ENCODE peak calls at places on chromosomes 6 and 20, in nine cellular contexts. V, N, R, X, J, E, S, B and W are unnamed samples.

GRCh38 chr6:110287462-110288341 is 70.4 kb downstream of the METTL24 start:
- DNase-seq in V (no peak), N (no peak), R (no peak), X (no peak), J (no peak), E (no peak), S (no peak), B (no peak), W (no peak)

GRCh38 chr6:113659762-113660404 is 197.3 kb upstream of the MARCKS start:
- DNase-seq in V (no peak), N (no peak), R (no peak), X (no peak), J (no peak), E (no peak), S (no peak), B (no peak), W (no peak)

GRCh38 chr20:10362674-10363073 is 71.3 kb downstream of the MKKS start:
- DNase-seq in V (no peak), N (no peak), R (no peak), X (no peak), J (no peak), E (no peak), S (no peak), B (no peak), W (no peak)

GRCh38 chr6:21739838-21740237 is 146.3 kb downstream of the SOX4 start:
- DNase-seq in V (no peak), N (no peak), R (no peak), X (no peak), J (no peak), E (no peak), S (no peak), B (no peak), W (no peak)

GRCh38 chr6:104540743-104541142 is 319.0 kb downstream of the HACE1 start:
- DNase-seq in V (no peak), N (no peak), R (no peak), X (no peak), J (no peak), E (no peak), S (peak; percentile 44), B (no peak), W (no peak)

GRCh38 chr6:147141690-147142308 is 62.4 kb upstream of the STXBP5 start:
- DNase-seq in V (no peak), N (no peak), R (no peak), X (peak; percentile 23), J (no peak), E (no peak), S (peak; percentile 71), B (no peak), W (no peak)

GRCh38 chr6:117270121-117270959 is 5.0 kb downstream of the VGLL2 start:
- DNase-seq in V (no peak), N (no peak), R (no peak), X (no peak), J (no peak), E (no peak), S (no peak), B (no peak), W (no peak)

GRCh38 chr20:61957961-61958715 is 107.5 kb downstream of the TAF4 start:
- DNase-seq in V (no peak), N (no peak), R (peak; percentile 18), X (no peak), J (no peak), E (no peak), S (no peak), B (no peak), W (no peak)

GRCh38 chr6:6593876-6594275 is 5.4 kb downstream of the LY86 start:
- DNase-seq in V (no peak), N (no peak), R (no peak), X (no peak), J (no peak), E (no peak), S (no peak), B (no peak), W (no peak)

GRCh38 chr20:5786930-5787826 is 37.0 kb downstream of the SHLD1 start:
- DNase-seq in V (no peak), N (peak; percentile 53), R (no peak), X (peak; percentile 57), J (no peak), E (no peak), S (peak; percentile 64), B (no peak), W (peak; percentile 75)

GRCh38 chr6:4727671-4728435 is 48.4 kb upstream of the CDYL start:
- DNase-seq in V (no peak), N (no peak), R (no peak), X (peak; percentile 6), J (no peak), E (no peak), S (no peak), B (no peak), W (peak; percentile 98)

GRCh38 chr6:4728436-4728769 is 47.8 kb upstream of the CDYL start:
- DNase-seq in V (no peak), N (no peak), R (no peak), X (no peak), J (no peak), E (no peak), S (no peak), B (no peak), W (peak; percentile 54)

GRCh38 chr6:4728949-4729348 is 47.3 kb upstream of the CDYL start:
- DNase-seq in V (no peak), N (no peak), R (no peak), X (no peak), J (no peak), E (no peak), S (no peak), B (no peak), W (no peak)

GRCh38 chr6:4723383-4723782 is 52.8 kb upstream of the CDYL start:
- DNase-seq in V (no peak), N (no peak), R (no peak), X (no peak), J (no peak), E (no peak), S (no peak), B (no peak), W (no peak)

GRCh38 chr6:4727236-4727635 is 49.0 kb upstream of the CDYL start:
- DNase-seq in V (no peak), N (no peak), R (no peak), X (no peak), J (no peak), E (no peak), S (no peak), B (no peak), W (peak; percentile 82)
- TF ChIP-seq POLR2A in V (no peak), N (no peak), R (no peak), X (no peak), J (no peak), E (no peak), S (no peak), B (no peak), W (no peak)

DNA sequence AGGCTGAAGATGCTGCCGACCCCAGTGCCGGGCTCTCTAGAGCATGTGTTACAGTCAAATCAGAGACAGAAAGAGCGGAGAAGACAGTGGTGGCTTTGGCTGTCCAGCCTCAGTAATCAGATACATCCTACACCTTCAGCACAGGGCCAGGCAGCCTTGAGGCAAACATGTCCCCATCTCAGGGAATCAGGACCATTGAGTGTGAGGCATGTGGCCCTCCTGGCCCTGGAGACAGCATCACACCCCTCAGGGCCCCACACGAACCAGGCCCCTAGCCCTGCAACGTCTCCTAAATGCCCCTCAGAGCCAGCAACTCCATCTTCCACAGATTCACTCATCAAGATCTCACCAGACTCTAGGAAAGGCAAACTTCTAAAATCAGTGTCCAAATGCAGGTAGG is 24.5 kb downstream of the PXDC1 start:
- DNase-seq in V (peak; percentile 34), N (no peak), R (no peak), X (no peak), J (no peak), E (no peak), S (no peak), B (no peak), W (no peak)
- TF ChIP-seq POLR2A in V (no peak), N (no peak), R (no peak), X (no peak), J (no peak), E (no peak), S (no peak), B (no peak), W (no peak)

GRCh38 chr20:17824676-17825224 is 125.0 kb downstream of the BANF2 start:
- DNase-seq in V (no peak), N (no peak), R (peak; percentile 44), X (no peak), J (no peak), E (no peak), S (no peak), B (no peak), W (no peak)

GRCh38 chr20:17827759-17828559 is 128.2 kb downstream of the BANF2 start:
- DNase-seq in V (no peak), N (no peak), R (peak; percentile 59), X (no peak), J (no peak), E (no peak), S (no peak), B (no peak), W (no peak)

GRCh38 chr20:17825251-17825691 is 125.5 kb downstream of the BANF2 start:
- DNase-seq in V (no peak), N (peak; percentile 38), R (no peak), X (no peak), J (no peak), E (no peak), S (no peak), B (no peak), W (no peak)

GRCh38 chr20:17828598-17829144 is 128.9 kb downstream of the BANF2 start:
- DNase-seq in V (no peak), N (no peak), R (peak; percentile 47), X (no peak), J (no peak), E (no peak), S (no peak), B (no peak), W (no peak)

GRCh38 chr20:17825949-17826843 is 126.4 kb downstream of the BANF2 start:
- DNase-seq in V (no peak), N (no peak), R (peak; percentile 4), X (no peak), J (peak; percentile 69), E (no peak), S (peak; percentile 46), B (no peak), W (no peak)
- TF ChIP-seq POLR2A in V (no peak), N (no peak), R (no peak), X (no peak), J (no peak), E (no peak), S (no peak), B (no peak), W (no peak)

DNA sequence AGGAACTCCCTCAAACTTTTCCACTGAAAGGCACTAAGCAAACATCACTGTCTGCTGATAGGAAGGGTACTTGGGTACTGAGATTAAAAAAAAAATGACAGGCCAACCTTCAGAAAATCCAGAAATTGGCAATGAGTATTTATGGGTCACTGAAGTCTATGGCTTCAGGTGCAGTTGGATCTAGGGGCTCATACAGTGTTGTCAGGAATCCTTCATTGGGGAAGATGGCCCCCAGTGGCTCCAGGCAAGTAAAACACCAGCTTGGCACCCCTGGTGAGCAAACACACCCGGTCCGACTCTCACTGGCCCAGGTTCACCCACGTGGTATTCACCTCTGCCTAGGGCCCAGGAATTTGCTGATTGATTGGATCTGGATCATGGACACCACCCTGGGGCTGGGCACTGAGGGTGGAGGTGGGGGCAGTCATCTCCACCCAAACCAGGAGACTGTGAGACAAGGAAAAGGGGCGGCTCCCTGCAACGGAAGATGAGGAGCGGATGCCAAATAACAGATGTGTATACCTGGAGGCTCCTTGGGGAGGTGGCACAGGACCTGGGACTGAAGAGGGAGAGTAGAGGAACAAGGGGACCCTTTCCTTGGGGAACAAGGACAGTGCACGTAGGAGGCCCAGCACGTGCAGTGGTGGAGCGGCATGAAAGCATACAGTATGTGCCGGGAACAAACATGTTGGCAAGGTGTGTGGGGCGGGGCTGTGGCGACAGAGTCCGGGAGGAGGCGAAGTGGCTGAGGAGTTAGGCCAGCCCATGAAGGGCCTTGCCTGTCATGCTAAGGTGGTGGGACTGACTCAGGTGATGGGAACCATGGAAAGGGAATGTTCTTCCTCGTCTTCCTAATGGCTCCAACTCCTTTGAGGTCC is 4.7 kb downstream of the SLC2A10 start:
- DNase-seq in V (peak; percentile 74), N (no peak), R (no peak), X (no peak), J (no peak), E (no peak), S (no peak), B (no peak), W (no peak)
- TF ChIP-seq POLR2A in V (no peak), N (no peak), R (no peak), X (no peak), J (no peak), E (no peak), S (no peak), B (no peak), W (no peak)